ENCODE peak calls at places on chromosomes 3 and 15, in six cellular contexts. V, H, I, L, S and P are unnamed samples.

GRCh38 chr15:60614862-60615771 is 136.2 kb upstream of the ICE2 start:
- DNase-seq in V (no peak), L (no peak), H (no peak), S (no peak), I (no peak), P (no peak)

GRCh38 chr3:196991581-196992460 is 23.2 kb upstream of the PIGZ start:
- DNase-seq in H (no peak), V (no peak), L (no peak), S (no peak), I (peak; percentile 8), P (peak; percentile 48)

GRCh38 chr15:68431792-68432401 is at the start of gene ITGA11:
- DNase-seq in I (peak; percentile 83), L (peak; percentile 67), S (peak; percentile 57), V (peak; percentile 53), H (no peak), P (peak; percentile 83)

GRCh38 chr3:177777699-177778098 is 580.4 kb upstream of the TBL1XR1 start:
- DNase-seq in L (peak; percentile 43), H (peak; percentile 20), I (peak; percentile 25), V (no peak), S (peak; percentile 51), P (peak; percentile 39)

GRCh38 chr3:194755689-194756459 is 70.2 kb downstream of the FAM43A start:
- DNase-seq in H (no peak), S (no peak), L (no peak), I (no peak), V (no peak), P (no peak)

GRCh38 chr3:49333091-49333490 is 6.8 kb downstream of the USP4 start:
- DNase-seq in V (no peak), L (no peak), I (no peak), H (no peak), S (no peak), P (no peak)

GRCh38 chr3:47002490-47003410 is 23.3 kb downstream of the NBEAL2 start:
- DNase-seq in L (no peak), S (no peak), I (no peak), V (no peak), H (no peak), P (peak; percentile 12)

GRCh38 chr15:42059661-42060476 is 34.5 kb downstream of the PLA2G4D start:
- DNase-seq in V (peak; percentile 34), H (no peak), L (peak; percentile 43), S (peak; percentile 74), I (peak; percentile 50), P (peak; percentile 49)

GRCh38 chr3:184783309-184783708 is 28.7 kb upstream of the VPS8 start:
- DNase-seq in I (no peak), L (no peak), V (no peak), S (no peak), H (no peak), P (peak; percentile 12)

GRCh38 chr3:11570251-11570650 is 73.5 kb downstream of the VGLL4 start:
- DNase-seq in L (no peak), H (no peak), V (no peak), I (no peak), S (no peak), P (no peak)

GRCh38 chr3:49199244-49199899 is 28.0 kb downstream of the KLHDC8B start:
- DNase-seq in V (peak; percentile 81), I (peak; percentile 98), L (peak; percentile 99), S (no peak), H (peak; percentile 94), P (peak; percentile 99)

GRCh38 chr3:101189786-101190185 is 130.6 kb downstream of the IMPG2 start:
- DNase-seq in V (no peak), I (no peak), H (no peak), S (no peak), L (no peak), P (no peak)

GRCh38 chr3:139134678-139135372 is 90.1 kb upstream of the PRR23C start:
- DNase-seq in S (no peak), L (no peak), H (no peak), V (no peak), I (no peak), P (no peak)

GRCh38 chr15:31317033-31317979 is 9.3 kb upstream of the KLF13 start:
- DNase-seq in L (no peak), S (no peak), I (no peak), V (no peak), H (no peak), P (no peak)

GRCh38 chr3:42195879-42196330 is 70.1 kb downstream of the CCK start:
- DNase-seq in S (no peak), I (no peak), L (no peak), V (no peak), H (no peak), P (no peak)

GRCh38 chr15:29724026-29724425 is 98.2 kb downstream of the TJP1 start:
- DNase-seq in I (no peak), L (no peak), H (no peak), V (no peak), S (no peak), P (no peak)

GRCh38 chr3:10011644-10012043 is 14.6 kb upstream of the FANCD2 start:
- DNase-seq in V (no peak), I (no peak), H (no peak), S (no peak), L (no peak), P (no peak)

GRCh38 chr3:129658156-129658843 is 51.8 kb upstream of the PLXND1 start:
- DNase-seq in H (no peak), S (no peak), V (no peak), L (no peak), I (no peak), P (no peak)

DNA sequence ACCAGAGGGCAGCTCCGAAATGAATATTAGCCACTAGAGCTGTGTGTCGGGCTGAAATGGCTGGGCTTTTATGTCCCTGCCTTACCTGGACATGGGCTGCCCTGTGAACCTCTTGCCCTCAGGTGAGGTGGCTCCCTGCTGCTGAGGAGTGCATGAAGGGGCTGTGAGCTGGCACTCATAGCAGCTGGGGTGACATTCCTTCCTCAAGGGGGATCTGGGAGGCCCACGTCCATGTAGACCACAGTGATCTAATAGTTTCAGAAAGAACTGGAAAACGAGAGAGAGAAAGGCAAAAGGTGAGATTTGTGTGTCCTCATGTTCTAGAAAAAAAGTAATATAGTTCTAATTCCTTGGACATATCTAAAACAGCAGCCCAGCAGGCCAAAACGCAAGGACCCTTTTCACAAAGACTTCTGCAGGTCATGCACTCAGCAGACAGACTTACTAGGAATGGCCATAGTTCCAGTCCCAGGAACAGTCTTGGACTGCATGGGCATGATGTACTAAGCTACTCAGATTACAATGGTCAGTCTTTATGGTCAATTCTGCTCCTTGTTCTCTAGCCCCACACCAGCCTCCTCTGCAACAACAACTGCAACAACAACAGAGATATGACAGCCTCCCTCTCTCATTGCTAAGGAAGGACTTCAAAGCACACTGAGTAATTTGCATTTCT is 10.8 kb upstream of the SLC24A5 start:
- DNase-seq in L (no peak), V (no peak), S (no peak), H (no peak), I (no peak), P (no peak)
- TF ChIP-seq CTCF in L (no peak), V (no peak), S (no peak), H (no peak), I (no peak), P (no peak)

DNA sequence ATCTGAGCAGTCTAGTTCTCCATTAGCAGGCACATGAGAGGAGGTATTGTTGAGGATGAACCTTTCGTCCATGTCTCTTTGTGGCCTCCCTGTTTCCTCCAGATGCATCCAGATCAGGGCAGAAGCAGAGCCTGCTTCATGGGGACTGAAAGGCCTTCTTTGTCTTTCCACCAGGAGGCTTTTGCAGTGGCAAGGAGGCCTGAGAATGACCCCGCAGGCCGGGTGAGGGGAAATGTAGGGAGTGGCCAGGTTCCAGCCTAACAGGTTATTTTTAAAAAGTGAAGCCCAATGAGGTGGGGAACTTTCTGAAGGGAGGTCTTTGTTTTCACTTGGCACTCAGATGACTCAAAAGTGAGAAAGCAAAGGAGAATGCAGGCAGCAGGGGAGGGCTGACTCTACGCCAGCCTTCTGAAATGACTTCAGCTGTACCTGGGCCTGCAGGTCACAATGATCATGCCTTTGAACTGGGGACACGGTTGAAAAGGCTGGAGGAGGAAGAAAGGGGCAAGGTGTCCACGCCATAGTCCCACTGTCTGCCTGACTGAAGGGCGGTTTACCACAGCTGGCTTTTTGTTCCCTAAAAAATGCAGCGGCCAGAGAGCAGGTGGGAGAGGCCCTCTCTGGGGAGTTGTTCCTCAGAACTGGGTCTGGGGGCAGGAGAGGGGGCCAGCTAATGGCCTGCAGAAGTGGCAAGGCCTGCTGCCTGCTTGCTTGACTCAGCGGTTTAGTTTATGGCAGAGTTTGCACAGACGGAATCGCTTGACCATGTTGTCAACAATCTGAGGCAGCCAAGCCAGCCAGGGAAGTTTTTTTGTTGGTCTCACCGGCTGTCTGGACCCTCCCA is 28.7 kb downstream of the CMTM7 start:
- DNase-seq in S (peak; percentile 24), L (no peak), V (no peak), H (no peak), I (no peak), P (no peak)
- TF ChIP-seq CTCF in S (peak; percentile 43), L (no peak), V (no peak), H (no peak), I (peak; percentile 17), P (no peak)

DNA sequence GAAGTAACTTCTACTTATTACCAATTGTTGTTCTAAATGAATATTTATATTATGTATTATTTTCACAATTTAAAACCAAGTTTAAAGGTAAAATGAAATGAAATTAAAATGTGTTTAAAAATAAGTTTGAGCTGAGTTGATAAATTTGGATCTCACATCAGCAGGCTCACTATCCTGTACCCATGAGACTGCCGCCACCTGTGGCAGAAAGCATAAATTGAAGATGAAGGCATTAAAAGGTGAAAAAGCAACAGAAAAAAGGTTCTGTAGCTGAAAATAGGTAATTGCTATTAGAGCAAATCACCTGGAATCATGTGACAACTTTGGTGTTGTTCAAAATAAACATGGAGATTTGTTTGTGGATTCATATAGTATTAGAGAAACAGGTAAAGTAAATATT is 133.0 kb upstream of the CADM2 start:
- DNase-seq in L (no peak), S (no peak), H (no peak), I (no peak), V (no peak), P (no peak)
- TF ChIP-seq CTCF in L (no peak), S (peak; percentile 30), H (no peak), I (no peak), V (no peak), P (no peak)

GRCh38 chr3:14208977-14209394 is 30.4 kb downstream of the LSM3 start:
- DNase-seq in I (no peak), V (no peak), H (no peak), S (no peak), L (no peak), P (no peak)

GRCh38 chr3:14203521-14204079 is 25.0 kb downstream of the LSM3 start:
- DNase-seq in H (peak; percentile 48), V (peak; percentile 28), L (peak; percentile 75), S (peak; percentile 58), I (no peak), P (peak; percentile 71)

GRCh38 chr3:14204605-14205284 is 26.1 kb downstream of the LSM3 start:
- DNase-seq in L (peak; percentile 78), V (peak; percentile 37), S (no peak), I (no peak), H (peak; percentile 24), P (no peak)

GRCh38 chr3:14208168-14208567 is 29.6 kb downstream of the LSM3 start:
- DNase-seq in I (no peak), V (no peak), H (no peak), S (no peak), L (no peak), P (no peak)

DNA sequence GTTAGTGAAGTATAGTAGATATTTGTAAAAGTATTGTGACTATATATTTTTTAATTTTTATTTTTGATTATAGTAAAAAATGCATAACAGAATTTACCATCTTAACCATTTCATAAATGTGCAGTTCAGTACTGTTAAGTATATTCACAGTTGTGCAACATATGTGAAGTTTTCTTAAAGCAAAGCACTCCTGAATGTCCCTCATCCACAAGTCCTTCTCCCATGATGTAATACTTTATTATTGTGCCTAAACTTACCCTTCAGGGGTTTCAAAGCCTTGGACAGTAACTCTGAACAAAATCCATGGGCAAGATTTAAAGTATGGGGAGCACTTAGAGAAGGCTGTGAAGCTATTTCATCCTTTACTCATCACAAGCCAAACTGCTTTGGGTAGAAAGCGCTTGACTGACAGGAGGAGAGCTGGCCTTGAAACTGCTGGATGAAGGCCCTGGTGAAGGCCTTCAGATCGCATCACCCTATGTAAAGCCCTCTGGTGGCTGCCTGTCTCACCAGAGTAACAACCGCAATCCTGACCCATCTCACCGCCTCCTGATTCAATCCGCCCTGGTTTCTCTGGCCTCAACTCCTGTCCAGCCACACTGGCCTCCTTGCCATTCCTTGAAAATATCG is 28.0 kb downstream of the LSM3 start:
- DNase-seq in S (no peak), I (no peak), H (no peak), L (no peak), V (no peak), P (no peak)
- TF ChIP-seq CTCF in S (no peak), I (no peak), H (no peak), L (no peak), V (no peak), P (no peak)